ENCODE peak calls at places on chromosomes 12 and 14, in five cellular contexts. One of them, this sample, is unnamed.

GRCh38 chr12:126747530-126748149 is 1519.3 kb upstream of the TMEM132C start:
- DNase-seq in WTC11: peak; percentile 12
- DNase-seq in AG09319: no peak
- DNase-seq in left lung: peak; percentile 41
- DNase-seq in astrocyte: peak; percentile 6
- DNase-seq in this sample: peak; percentile 28

GRCh38 chr14:51604078-51604477 is 47.6 kb upstream of the FRMD6 start:
- DNase-seq in AG09319: peak; percentile 76
- DNase-seq in WTC11: no peak
- DNase-seq in astrocyte: peak; percentile 96
- DNase-seq in left lung: no peak
- DNase-seq in this sample: no peak

GRCh38 chr12:71627438-71628002 is 36.1 kb downstream of the ZFC3H1 start:
- DNase-seq in AG09319: no peak
- DNase-seq in WTC11: no peak
- DNase-seq in left lung: no peak
- DNase-seq in astrocyte: no peak
- DNase-seq in this sample: no peak

GRCh38 chr12:26697217-26697616 is 135.8 kb downstream of the ITPR2 start:
- DNase-seq in astrocyte: no peak
- DNase-seq in left lung: no peak
- DNase-seq in WTC11: no peak
- DNase-seq in AG09319: no peak
- DNase-seq in this sample: no peak

GRCh38 chr12:65565601-65566560 is 258.4 kb upstream of the HMGA2 start:
- DNase-seq in AG09319: peak; percentile 90
- DNase-seq in left lung: no peak
- DNase-seq in astrocyte: peak; percentile 99
- DNase-seq in WTC11: no peak
- DNase-seq in this sample: no peak

GRCh38 chr14:81473456-81474155 is 60.0 kb downstream of the SEL1L start:
- DNase-seq in astrocyte: no peak
- DNase-seq in left lung: no peak
- DNase-seq in WTC11: no peak
- DNase-seq in AG09319: no peak
- DNase-seq in this sample: no peak

GRCh38 chr14:103519837-103520212 is 2.8 kb downstream of the CKB start:
- DNase-seq in AG09319: no peak
- DNase-seq in left lung: no peak
- DNase-seq in WTC11: no peak
- DNase-seq in astrocyte: no peak
- DNase-seq in this sample: no peak

GRCh38 chr14:105419305-105420091 is at the start of gene MTA1:
- DNase-seq in WTC11: no peak
- DNase-seq in AG09319: no peak
- DNase-seq in astrocyte: no peak
- DNase-seq in left lung: no peak
- DNase-seq in this sample: no peak

GRCh38 chr12:57483466-57483865 is 3.8 kb upstream of the ARHGAP9 start:
- DNase-seq in left lung: no peak
- DNase-seq in WTC11: no peak
- DNase-seq in astrocyte: peak; percentile 80
- DNase-seq in AG09319: no peak
- DNase-seq in this sample: no peak

GRCh38 chr12:98465950-98466349 is 49.4 kb upstream of the TMPO start:
- DNase-seq in WTC11: no peak
- DNase-seq in left lung: no peak
- DNase-seq in AG09319: no peak
- DNase-seq in astrocyte: peak; percentile 27
- DNase-seq in this sample: no peak

GRCh38 chr12:66092559-66093269 is 37.8 kb downstream of the LLPH start:
- DNase-seq in left lung: no peak
- DNase-seq in WTC11: no peak
- DNase-seq in AG09319: no peak
- DNase-seq in astrocyte: no peak
- DNase-seq in this sample: no peak

GRCh38 chr12:124861898-124862676 is 1.6 kb downstream of the SCARB1 start:
- DNase-seq in astrocyte: no peak
- DNase-seq in AG09319: no peak
- DNase-seq in WTC11: no peak
- DNase-seq in left lung: no peak
- DNase-seq in this sample: no peak

GRCh38 chr12:62448436-62448835 is 18.2 kb upstream of the MON2 start:
- DNase-seq in AG09319: no peak
- DNase-seq in left lung: no peak
- DNase-seq in WTC11: no peak
- DNase-seq in astrocyte: no peak
- DNase-seq in this sample: no peak

GRCh38 chr12:22447223-22447622 is 97.1 kb downstream of the C2CD5 start:
- DNase-seq in WTC11: no peak
- DNase-seq in astrocyte: no peak
- DNase-seq in left lung: no peak
- DNase-seq in AG09319: no peak
- DNase-seq in this sample: no peak

GRCh38 chr12:46661161-46661845 is 164.5 kb downstream of the SLC38A4 start:
- DNase-seq in AG09319: peak; percentile 71
- DNase-seq in WTC11: no peak
- DNase-seq in astrocyte: peak; percentile 89
- DNase-seq in left lung: no peak
- DNase-seq in this sample: no peak

GRCh38 chr12:1594295-1595025 is at the start of gene FBXL14:
- DNase-seq in WTC11: peak; percentile 91
- DNase-seq in AG09319: no peak
- DNase-seq in left lung: peak; percentile 92
- DNase-seq in astrocyte: peak; percentile 76
- DNase-seq in this sample: peak; percentile 76

GRCh38 chr14:95157987-95158712 is 821 bp upstream of the DICER1 start:
- DNase-seq in astrocyte: no peak
- DNase-seq in left lung: no peak
- DNase-seq in AG09319: no peak
- DNase-seq in WTC11: peak; percentile 32
- DNase-seq in this sample: no peak

GRCh38 chr14:20989464-20989786 is 355 bp upstream of the METTL17 start:
- DNase-seq in left lung: no peak
- DNase-seq in WTC11: no peak
- DNase-seq in AG09319: no peak
- DNase-seq in astrocyte: no peak
- DNase-seq in this sample: no peak

GRCh38 chr12:132986001-132986884 is at the start of gene ZNF26:
- DNase-seq in WTC11: peak; percentile 92
- DNase-seq in AG09319: peak; percentile 60
- DNase-seq in astrocyte: peak; percentile 87
- DNase-seq in left lung: peak; percentile 92
- DNase-seq in this sample: peak; percentile 74
- TF ChIP-seq CTCF in WTC11: no peak
- TF ChIP-seq CTCF in AG09319: no peak
- TF ChIP-seq CTCF in astrocyte: no peak
- TF ChIP-seq CTCF in left lung: no peak
- TF ChIP-seq CTCF in this sample: no peak

GRCh38 chr12:52690351-52691075 is 10.3 kb upstream of the KRT1 start:
- DNase-seq in AG09319: no peak
- DNase-seq in astrocyte: no peak
- DNase-seq in left lung: no peak
- DNase-seq in WTC11: no peak
- DNase-seq in this sample: no peak

GRCh38 chr12:52691076-52691764 is 11.0 kb upstream of the KRT1 start:
- DNase-seq in WTC11: peak; percentile 63
- DNase-seq in left lung: no peak
- DNase-seq in AG09319: no peak
- DNase-seq in astrocyte: no peak
- DNase-seq in this sample: peak; percentile 51

GRCh38 chr12:52693261-52693660 is 10.1 kb downstream of the KRT77 start:
- DNase-seq in astrocyte: no peak
- DNase-seq in left lung: no peak
- DNase-seq in AG09319: no peak
- DNase-seq in WTC11: no peak
- DNase-seq in this sample: no peak

GRCh38 chr12:52691765-52692150 is 11.6 kb upstream of the KRT1 start:
- DNase-seq in astrocyte: no peak
- DNase-seq in AG09319: no peak
- DNase-seq in WTC11: no peak
- DNase-seq in left lung: no peak
- DNase-seq in this sample: no peak

DNA sequence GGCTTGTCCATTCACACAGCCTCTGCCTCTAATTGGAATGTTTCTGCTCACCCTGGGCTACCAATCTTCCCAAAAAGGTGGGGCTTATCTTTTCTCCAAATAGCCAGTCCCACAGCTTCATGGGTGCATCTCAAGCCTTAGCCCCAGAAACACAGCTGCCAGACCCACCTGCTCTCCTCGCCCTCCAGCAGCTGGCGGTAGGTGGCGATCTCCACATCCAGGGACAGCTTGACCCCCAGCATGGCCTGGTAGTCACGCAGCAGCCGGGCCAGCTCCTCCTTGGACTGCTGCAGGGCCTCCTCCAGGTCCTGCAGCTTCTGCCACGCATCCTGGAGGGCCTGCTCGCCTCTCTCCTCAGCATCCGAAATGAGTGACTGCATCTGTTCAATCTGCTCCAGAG is 11.1 kb downstream of the KRT77 start:
- DNase-seq in WTC11: peak; percentile 71
- DNase-seq in AG09319: no peak
- DNase-seq in astrocyte: no peak
- DNase-seq in left lung: no peak
- DNase-seq in this sample: no peak
- TF ChIP-seq CTCF in WTC11: no peak
- TF ChIP-seq CTCF in AG09319: no peak
- TF ChIP-seq CTCF in astrocyte: no peak
- TF ChIP-seq CTCF in left lung: no peak
- TF ChIP-seq CTCF in this sample: no peak

DNA sequence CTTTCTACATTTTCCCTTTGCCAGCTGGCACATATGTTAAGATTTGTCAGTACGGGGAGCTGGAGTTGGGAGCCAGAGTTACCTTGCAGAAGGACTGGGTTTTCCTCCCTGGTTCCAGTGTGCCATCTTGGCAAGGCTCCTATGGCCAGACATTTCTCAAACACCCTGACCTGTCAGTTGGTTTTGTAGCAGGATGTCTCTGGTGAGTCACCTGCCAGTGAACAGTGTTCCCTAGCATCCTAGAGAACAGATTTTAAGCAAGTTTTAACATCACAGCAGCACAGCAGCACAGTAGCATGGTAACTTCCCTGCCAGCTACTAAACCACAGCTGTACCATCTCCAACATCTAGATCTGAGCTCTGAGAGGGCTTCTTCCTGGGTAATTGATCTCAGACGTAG is 26.2 kb upstream of the KTN1 start:
- DNase-seq in AG09319: no peak
- DNase-seq in astrocyte: no peak
- DNase-seq in left lung: no peak
- DNase-seq in WTC11: no peak
- DNase-seq in this sample: no peak
- TF ChIP-seq CTCF in AG09319: no peak
- TF ChIP-seq CTCF in astrocyte: no peak
- TF ChIP-seq CTCF in left lung: no peak
- TF ChIP-seq CTCF in WTC11: no peak
- TF ChIP-seq CTCF in this sample: no peak

DNA sequence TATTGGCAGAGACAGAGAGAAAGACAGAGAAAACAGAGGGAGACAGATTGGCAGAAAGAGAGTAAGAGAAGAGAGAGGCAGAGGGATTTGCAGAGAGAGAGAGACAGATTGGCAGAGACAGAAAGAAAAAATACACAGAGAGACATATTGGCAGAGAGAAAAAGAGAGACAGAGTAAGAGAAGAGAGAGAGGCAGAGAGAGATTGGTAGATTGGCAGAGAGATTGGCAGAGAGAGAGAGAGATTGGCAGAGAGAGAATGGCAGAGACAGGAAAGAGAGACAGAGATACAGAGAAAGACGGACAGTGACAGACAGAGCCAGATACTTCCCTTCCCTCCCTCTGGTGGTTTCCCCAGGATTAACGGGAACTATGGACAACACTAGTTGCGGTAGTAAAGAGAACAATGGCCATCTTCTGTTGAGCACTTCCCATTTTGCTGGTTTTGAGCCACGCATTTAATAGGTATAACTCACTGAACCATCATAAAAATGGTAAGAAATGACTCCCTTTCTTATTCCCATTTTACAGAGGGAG is 2.6 kb upstream of the NOS1 start:
- DNase-seq in astrocyte: no peak
- DNase-seq in AG09319: no peak
- DNase-seq in WTC11: no peak
- DNase-seq in left lung: no peak
- DNase-seq in this sample: no peak
- TF ChIP-seq CTCF in astrocyte: no peak
- TF ChIP-seq CTCF in AG09319: no peak
- TF ChIP-seq CTCF in WTC11: no peak
- TF ChIP-seq CTCF in left lung: no peak
- TF ChIP-seq CTCF in this sample: no peak

GRCh38 chr14:70096866-70097265 is 91.9 kb downstream of the SLC8A3 start:
- DNase-seq in left lung: no peak
- DNase-seq in astrocyte: no peak
- DNase-seq in WTC11: peak; percentile 56
- DNase-seq in AG09319: no peak
- DNase-seq in this sample: no peak
- TF ChIP-seq CTCF in left lung: no peak
- TF ChIP-seq CTCF in astrocyte: no peak
- TF ChIP-seq CTCF in WTC11: no peak
- TF ChIP-seq CTCF in AG09319: no peak
- TF ChIP-seq CTCF in this sample: no peak

GRCh38 chr12:25123126-25123525 is 71.8 kb downstream of the DNAI7 start:
- DNase-seq in astrocyte: no peak
- DNase-seq in AG09319: no peak
- DNase-seq in WTC11: no peak
- DNase-seq in left lung: no peak
- DNase-seq in this sample: no peak
- TF ChIP-seq CTCF in astrocyte: no peak
- TF ChIP-seq CTCF in AG09319: no peak
- TF ChIP-seq CTCF in WTC11: no peak
- TF ChIP-seq CTCF in left lung: no peak
- TF ChIP-seq CTCF in this sample: no peak

GRCh38 chr12:27969011-27969900 is 3.3 kb downstream of the PTHLH start:
- DNase-seq in AG09319: no peak
- DNase-seq in left lung: peak; percentile 36
- DNase-seq in WTC11: peak; percentile 52
- DNase-seq in astrocyte: peak; percentile 36
- DNase-seq in this sample: peak; percentile 52
- TF ChIP-seq CTCF in AG09319: peak; percentile 19
- TF ChIP-seq CTCF in left lung: no peak
- TF ChIP-seq CTCF in WTC11: no peak
- TF ChIP-seq CTCF in astrocyte: no peak
- TF ChIP-seq CTCF in this sample: no peak

This sample was measured in mesothelial cell of epicardium.